ENCODE peak calls at places on chromosome 5, in four cellular contexts. G is A172; I is T-helper 9 cell; D is activated CD4-positive, CD25-positive, alpha-beta regulatory T cell. M is an unnamed sample.

GRCh38 chr5:176629853-176630680 is at the start of the genes EIF4E1B and SNCB:
- DNase-seq in G (no peak), I (no peak), D (no peak), M (no peak)

GRCh38 chr5:118115791-118116190 is 872.6 kb downstream of the DTWD2 start:
- DNase-seq in G (peak; percentile 47), I (no peak), D (no peak), M (no peak)

GRCh38 chr5:111259636-111260035 is 35.5 kb downstream of the CAMK4 start:
- DNase-seq in G (peak; percentile 3), I (no peak), D (no peak), M (no peak)

GRCh38 chr5:43156388-43156787 is 35.6 kb upstream of the NIM1K start:
- DNase-seq in G (no peak), I (no peak), D (no peak), M (no peak)

GRCh38 chr5:146820987-146821386 is 57.6 kb downstream of the PPP2R2B start:
- DNase-seq in G (no peak), I (no peak), D (no peak), M (no peak)

GRCh38 chr5:166725585-166725984 is 1565.9 kb upstream of the WWC1 start:
- DNase-seq in G (no peak), I (no peak), D (no peak), M (no peak)

GRCh38 chr5:96344678-96345612 is 88.1 kb downstream of the PCSK1 start:
- DNase-seq in G (peak; percentile 79), I (no peak), D (no peak), M (no peak)

GRCh38 chr5:37918420-37918819 is 78.6 kb upstream of the GDNF start:
- DNase-seq in G (no peak), I (no peak), D (no peak), M (no peak)